ENCODE peak calls at places on chromosomes 6 and 20, in seven cellular contexts. C, M, V, R, N, F and J are unnamed samples.

GRCh38 chr6:14542670-14543366 is 425.2 kb downstream of the CD83 start:
- DNase-seq in C (no peak), M (no peak), V (peak), R (no peak), N (no peak), F (no peak), J (no peak)

GRCh38 chr6:71886184-71887005 is at the start of gene RIMS1:
- DNase-seq in C (peak), M (no peak), V (no peak), R (no peak), N (no peak), F (no peak), J (no peak)

GRCh38 chr20:33419140-33419974 is 18.0 kb upstream of the CDK5RAP1 start:
- DNase-seq in C (peak), M (peak), V (no peak), R (no peak), N (no peak), F (peak), J (no peak)

GRCh38 chr6:34352305-34352937 is 40.0 kb downstream of the NUDT3 start:
- DNase-seq in C (no peak), M (no peak), V (peak), R (no peak), N (no peak), F (no peak), J (no peak)

GRCh38 chr6:135325624-135326424 is 144.7 kb downstream of the MYB start:
- DNase-seq in C (no peak), M (no peak), V (peak), R (no peak), N (no peak), F (no peak), J (no peak)

GRCh38 chr6:23784313-23784919 is 341.6 kb upstream of the NRSN1 start:
- DNase-seq in C (no peak), M (no peak), V (no peak), R (no peak), N (no peak), F (no peak), J (no peak)

GRCh38 chr20:53827996-53828672 is 234.5 kb upstream of the ZNF217 start:
- DNase-seq in C (peak), M (peak), V (peak), R (no peak), N (peak), F (peak), J (peak)

GRCh38 chr6:135667694-135668455 is 170.3 kb upstream of the AHI1 start:
- DNase-seq in C (no peak), M (peak), V (peak), R (no peak), N (no peak), F (peak), J (peak)

GRCh38 chr6:43076093-43076927 is at the start of gene PTK7:
- DNase-seq in C (peak), M (peak), V (peak), R (peak), N (no peak), F (peak), J (no peak)

GRCh38 chr20:20203784-20204183 is 151.5 kb downstream of the CFAP61 start:
- DNase-seq in C (no peak), M (no peak), V (no peak), R (no peak), N (no peak), F (no peak), J (no peak)

GRCh38 chr6:28864321-28864923 is 59.4 kb downstream of the TRIM27 start:
- DNase-seq in C (no peak), M (peak), V (no peak), R (no peak), N (no peak), F (no peak), J (no peak)
- TF ChIP-seq CTCF in C (peak), M (peak), V (no peak), R (no peak), N (no peak), F (no peak), J (no peak)

GRCh38 chr6:104653786-104654185 is 205.9 kb downstream of the HACE1 start:
- DNase-seq in C (no peak), M (no peak), V (no peak), R (no peak), N (no peak), F (no peak), J (no peak)
- H3K4me3 ChIP-seq in C (no peak), M (no peak), V (no peak), R (no peak), N (no peak), F (no peak), J (no peak)

GRCh38 chr6:13233106-13233505 is 95.2 kb downstream of the TBC1D7 start:
- DNase-seq in C (no peak), M (no peak), V (no peak), R (no peak), N (no peak), F (no peak), J (no peak)

GRCh38 chr6:13234130-13234529 is 94.2 kb downstream of the TBC1D7 start:
- DNase-seq in C (no peak), M (no peak), V (no peak), R (no peak), N (peak), F (no peak), J (peak)

GRCh38 chr6:13226071-13226470 is 102.3 kb downstream of the TBC1D7 start:
- DNase-seq in C (no peak), M (no peak), V (no peak), R (no peak), N (no peak), F (no peak), J (no peak)

GRCh38 chr6:13228264-13229204 is 99.8 kb downstream of the TBC1D7 start:
- DNase-seq in C (no peak), M (no peak), V (no peak), R (no peak), N (no peak), F (no peak), J (no peak)

DNA sequence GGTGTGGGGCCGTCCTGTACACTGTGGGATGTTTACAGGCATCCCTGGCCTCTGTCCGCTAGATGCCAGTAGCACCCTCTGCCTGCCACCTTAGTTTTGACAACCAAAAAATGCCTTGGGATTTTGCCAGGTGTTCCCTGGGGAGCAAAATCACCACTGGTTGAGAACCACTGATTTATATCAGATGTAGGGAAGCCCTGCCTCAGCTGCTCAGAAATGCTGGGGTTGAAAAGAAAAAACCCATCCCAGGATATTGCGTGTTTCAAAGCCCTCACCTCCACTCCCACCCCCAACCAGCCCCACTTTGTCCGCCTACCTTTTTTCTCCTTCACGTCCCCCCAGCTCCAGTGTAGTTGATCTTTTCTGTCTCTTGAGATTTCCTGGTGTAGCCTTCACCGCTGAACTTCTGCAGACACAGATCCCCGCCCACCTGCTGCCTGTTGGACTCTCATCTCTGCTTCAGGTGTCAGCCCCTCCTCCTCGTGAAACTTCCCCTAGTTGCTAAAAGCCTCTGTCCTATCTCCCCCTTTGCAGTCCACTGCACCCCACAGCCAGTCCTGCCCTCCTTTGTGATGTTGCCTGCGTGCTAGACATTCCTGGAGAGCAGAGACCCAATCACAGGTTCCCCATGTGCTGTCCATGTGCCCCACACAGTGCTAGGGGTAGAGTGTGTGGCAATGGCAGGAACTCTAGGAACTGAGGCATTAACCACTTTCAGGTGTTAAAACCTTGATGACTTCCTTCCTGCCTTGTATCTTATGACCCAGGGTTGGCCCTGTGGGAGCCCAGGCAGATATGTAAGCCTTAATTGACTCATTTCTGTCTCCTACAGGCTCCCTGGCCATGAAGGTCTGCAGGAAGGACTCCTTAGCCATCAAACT is 98.9 kb downstream of the TBC1D7 start:
- DNase-seq in C (peak), M (peak), V (no peak), R (no peak), N (no peak), F (no peak), J (no peak)
- TF ChIP-seq CTCF in C (no peak), M (no peak), V (no peak), R (no peak), N (no peak), F (no peak), J (no peak)

DNA sequence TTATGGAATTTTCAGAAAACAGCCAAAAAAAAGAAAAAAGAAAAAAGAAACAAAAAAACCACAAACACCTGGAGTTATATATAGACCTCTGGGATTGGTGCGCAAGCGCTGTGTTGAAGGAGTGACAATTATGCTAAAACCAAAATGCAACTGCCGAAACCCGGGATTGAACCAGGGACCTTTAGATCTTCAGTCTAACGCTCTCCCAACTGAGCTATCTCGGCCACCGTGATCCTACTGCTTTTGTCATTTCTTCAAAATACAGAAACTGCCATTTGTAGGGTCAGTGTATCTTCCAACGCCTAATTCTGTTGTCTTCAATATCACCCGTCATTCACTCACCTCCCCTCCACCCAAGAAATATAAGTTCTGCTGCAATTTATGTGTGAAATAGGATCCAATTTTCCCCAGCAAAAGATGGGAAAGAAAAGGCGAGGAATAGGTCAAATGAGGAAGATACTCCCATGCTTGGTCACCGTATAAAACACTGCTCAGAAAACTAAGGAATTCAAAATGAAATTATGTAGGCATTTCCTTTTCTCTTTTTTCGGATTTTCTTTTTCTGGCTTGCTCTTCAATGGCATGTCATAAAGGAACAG is 116.0 kb downstream of the TRIM27 start:
- DNase-seq in C (peak), M (no peak), V (peak), R (no peak), N (no peak), F (no peak), J (no peak)
- H3K4me3 ChIP-seq in C (no peak), M (no peak), V (peak), R (no peak), N (peak), F (no peak), J (peak)

GRCh38 chr20:49717693-49718092 is 4.0 kb upstream of the B4GALT5 start:
- DNase-seq in C (peak), M (no peak), V (no peak), R (no peak), N (no peak), F (no peak), J (no peak)
- TF ChIP-seq CTCF in C (no peak), M (no peak), V (no peak), R (no peak), N (no peak), F (no peak), J (no peak)

DNA sequence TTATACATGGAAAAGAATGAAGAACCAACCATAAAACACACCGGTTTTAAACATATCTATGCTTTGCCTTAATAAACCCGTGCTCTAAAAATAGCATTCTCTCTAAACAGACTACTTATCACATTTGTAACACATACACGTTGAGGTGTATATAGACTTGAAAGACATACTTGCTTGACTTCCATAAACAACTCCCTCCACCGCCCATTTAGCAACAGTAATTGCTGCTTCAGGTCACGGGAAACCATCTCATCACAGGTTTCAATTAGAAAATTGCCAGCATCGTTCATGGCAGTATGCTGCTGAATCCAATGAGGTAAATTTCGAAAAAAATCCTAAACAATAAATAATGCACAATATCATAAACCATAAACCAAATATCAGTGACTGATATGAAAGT is 174.0 kb downstream of the SYNE1 start:
- DNase-seq in C (no peak), M (no peak), V (peak), R (no peak), N (no peak), F (no peak), J (no peak)
- H3K4me3 ChIP-seq in C (no peak), M (no peak), V (peak), R (no peak), N (no peak), F (no peak), J (no peak)

DNA sequence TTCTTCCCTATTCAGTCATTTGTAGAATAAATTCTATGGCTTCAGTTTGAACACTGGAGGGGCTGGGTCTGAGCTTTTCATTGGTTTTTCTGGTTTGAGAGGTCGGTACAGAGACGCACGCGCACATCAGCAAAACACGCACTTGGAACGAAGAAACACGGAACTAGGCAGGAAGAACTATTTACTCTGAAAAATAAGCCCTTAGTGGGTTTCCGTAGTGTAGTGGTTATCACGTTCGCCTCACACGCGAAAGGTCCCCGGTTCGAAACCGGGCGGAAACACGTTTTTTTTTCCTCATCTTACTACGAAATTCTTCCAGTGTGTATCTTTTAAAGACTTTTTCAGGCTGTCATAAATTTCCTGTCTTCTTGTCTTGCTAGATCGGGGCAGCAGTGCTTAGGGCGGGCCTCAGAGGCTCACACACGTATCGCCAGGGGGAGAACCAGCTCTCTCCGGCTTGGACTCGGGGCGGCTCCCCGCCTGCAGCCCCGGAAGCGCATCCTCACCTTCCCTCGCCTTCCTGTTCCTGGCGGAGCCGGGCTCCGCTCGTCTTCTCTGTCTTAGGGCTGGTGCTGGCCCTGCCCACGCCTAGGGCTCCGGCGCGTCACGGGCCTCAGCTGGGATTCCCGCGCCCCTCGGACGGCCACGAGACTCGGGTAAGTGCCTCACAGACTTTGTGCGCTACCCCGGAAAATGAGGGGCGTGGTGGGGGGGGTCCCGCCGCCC is at the start of gene HMGN4:
- DNase-seq in C (peak), M (peak), V (peak), R (peak), N (no peak), F (peak), J (peak)
- TF ChIP-seq CTCF in C (no peak), M (peak), V (no peak), R (no peak), N (no peak), F (no peak), J (no peak)

DNA sequence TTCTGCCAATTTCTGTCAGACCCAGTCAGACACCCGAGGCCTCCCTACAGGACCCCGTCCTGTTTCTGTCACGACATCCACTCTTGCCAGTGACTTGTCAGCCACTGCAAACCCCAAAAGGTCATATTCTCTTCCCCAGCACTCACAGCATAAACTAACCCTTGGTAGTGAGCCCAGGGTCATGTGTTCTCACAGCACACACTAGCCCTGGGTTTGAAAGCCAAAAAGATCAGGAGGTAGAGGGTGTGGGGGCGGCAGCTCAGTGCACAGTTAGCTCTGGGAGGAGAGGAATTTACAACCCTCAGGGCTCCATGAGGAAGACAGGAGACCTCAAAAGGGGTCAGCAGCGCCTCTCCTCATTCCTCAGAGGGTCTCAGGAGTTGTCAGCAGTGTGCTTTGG is 9.9 kb upstream of the SNX9 start:
- DNase-seq in C (no peak), M (peak), V (peak), R (no peak), N (no peak), F (peak), J (no peak)
- H3K4me3 ChIP-seq in C (no peak), M (no peak), V (peak), R (no peak), N (no peak), F (no peak), J (no peak)

GRCh38 chr20:49821850-49822249 is 9.2 kb downstream of the SLC9A8 start:
- DNase-seq in C (no peak), M (peak), V (peak), R (no peak), N (no peak), F (peak), J (no peak)
- TF ChIP-seq CTCF in C (no peak), M (peak), V (peak), R (no peak), N (peak), F (peak), J (peak)

GRCh38 chr20:34586488-34587163 is 28.1 kb downstream of the MAP1LC3A start:
- DNase-seq in C (no peak), M (no peak), V (no peak), R (no peak), N (no peak), F (no peak), J (no peak)
- H3K4me3 ChIP-seq in C (no peak), M (no peak), V (no peak), R (no peak), N (no peak), F (no peak), J (no peak)